ENCODE peak calls at places on chromosomes 12 and 14, in ten cellular contexts. N is HCT116, R is K562, M is sigmoid colon, D is stomach, H is H1, L is spleen, X is HepG2, T is endothelial cell of umbilical vein, Y is GM12878. B is an unnamed sample. For H3K4me1, the result is how much of the 10 kb centered on the place peaks cover.

GRCh38 chr12:79635676-79636075 is 55.1 kb downstream of the PAWR start:
- DNase-seq in R (no peak), X (no peak), N (no peak), D (no peak), M (no peak), L (no peak), H (no peak), Y (no peak), T (no peak), B (no peak)

GRCh38 chr12:79121486-79121885 is 256.9 kb downstream of the SYT1 start:
- DNase-seq in Y (no peak), H (no peak), N (peak), R (no peak), L (no peak), D (no peak), M (no peak), T (peak), X (no peak), B (no peak)

GRCh38 chr12:128810182-128811127 is 13.3 kb downstream of the SLC15A4 start:
- DNase-seq in D (peak), N (no peak), X (no peak), H (no peak), L (no peak), T (no peak), M (peak), Y (peak), R (no peak), B (no peak)

GRCh38 chr12:24111101-24111500 is 161.6 kb upstream of the SOX5 start:
- DNase-seq in N (no peak), M (no peak), X (no peak), H (no peak), D (no peak), L (no peak), Y (no peak), R (no peak), T (no peak), B (no peak)

GRCh38 chr12:109240365-109240764 is 68.7 kb downstream of the FOXN4 start:
- DNase-seq in Y (no peak), X (no peak), M (peak), N (no peak), L (no peak), T (no peak), D (no peak), H (no peak), R (no peak), B (no peak)

GRCh38 chr12:105522166-105522825 is 191.8 kb downstream of the C12orf75 start:
- DNase-seq in T (no peak), Y (no peak), M (no peak), L (no peak), H (no peak), R (no peak), N (no peak), X (no peak), D (no peak), B (no peak)

GRCh38 chr12:67382206-67382871 is 113.2 kb downstream of the CAND1 start:
- DNase-seq in H (no peak), Y (no peak), R (no peak), X (no peak), M (no peak), L (no peak), D (no peak), T (no peak), N (no peak), B (no peak)

GRCh38 chr14:87461704-87462103 is 531.3 kb downstream of the GALC start:
- DNase-seq in H (no peak), M (no peak), T (no peak), D (no peak), R (no peak), L (no peak), X (no peak), N (no peak), Y (no peak), B (no peak)

DNA sequence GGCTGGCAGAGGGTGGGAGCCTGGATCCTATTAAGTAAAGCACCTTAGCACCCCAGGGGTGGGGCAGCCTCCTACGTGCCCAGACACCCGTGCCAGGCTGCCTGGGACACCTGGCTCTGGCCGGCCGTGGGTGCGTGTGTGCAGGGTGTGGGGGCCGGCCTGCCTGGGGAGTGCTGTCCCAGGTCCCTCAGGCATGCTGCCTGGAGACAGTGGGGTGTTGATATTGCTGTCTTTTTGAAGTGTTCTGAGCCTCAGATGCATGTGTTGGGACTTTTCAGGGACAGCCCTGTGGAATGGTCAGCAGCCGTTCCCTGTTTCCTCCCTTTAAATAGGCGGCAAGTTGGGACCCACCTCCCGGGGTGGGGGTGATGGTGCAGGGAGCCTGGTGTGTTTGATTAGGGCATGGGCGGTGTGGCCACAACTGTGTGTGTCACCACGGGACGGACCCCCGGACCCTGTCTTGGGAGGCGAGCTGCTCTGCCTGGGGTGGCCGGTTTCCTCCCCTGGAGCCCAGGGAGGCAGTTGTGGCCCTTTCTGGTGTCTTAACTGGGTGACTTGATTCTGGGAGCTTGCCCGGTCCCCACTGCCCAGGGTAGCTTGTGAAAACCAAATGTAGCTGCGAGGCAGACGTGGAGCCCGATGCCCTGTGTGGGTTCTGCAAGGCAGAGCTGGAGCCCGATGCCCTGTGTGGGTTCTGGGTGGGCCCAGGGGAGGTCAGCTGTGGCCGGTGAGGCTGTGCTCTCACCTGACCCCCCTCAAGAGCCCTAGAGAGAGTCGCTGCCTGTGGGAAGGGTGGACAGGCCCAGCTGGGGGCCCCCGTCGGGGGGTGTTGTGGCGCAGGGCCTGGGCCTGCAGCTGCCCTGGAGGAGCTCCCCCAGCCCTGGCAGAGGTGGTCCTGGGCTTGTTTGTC is 8.2 kb downstream of the ULK1 start:
- DNase-seq in R (no peak), H (no peak), Y (no peak), X (no peak), N (no peak), D (no peak), L (peak), M (peak), T (no peak), B (no peak)
- H3K4me1 ChIP-seq in R (under half), H (under half), Y (under half), X (under half), N (under half), D (half or more), L (under half), M (half or more), T (under half), B (under half)

DNA sequence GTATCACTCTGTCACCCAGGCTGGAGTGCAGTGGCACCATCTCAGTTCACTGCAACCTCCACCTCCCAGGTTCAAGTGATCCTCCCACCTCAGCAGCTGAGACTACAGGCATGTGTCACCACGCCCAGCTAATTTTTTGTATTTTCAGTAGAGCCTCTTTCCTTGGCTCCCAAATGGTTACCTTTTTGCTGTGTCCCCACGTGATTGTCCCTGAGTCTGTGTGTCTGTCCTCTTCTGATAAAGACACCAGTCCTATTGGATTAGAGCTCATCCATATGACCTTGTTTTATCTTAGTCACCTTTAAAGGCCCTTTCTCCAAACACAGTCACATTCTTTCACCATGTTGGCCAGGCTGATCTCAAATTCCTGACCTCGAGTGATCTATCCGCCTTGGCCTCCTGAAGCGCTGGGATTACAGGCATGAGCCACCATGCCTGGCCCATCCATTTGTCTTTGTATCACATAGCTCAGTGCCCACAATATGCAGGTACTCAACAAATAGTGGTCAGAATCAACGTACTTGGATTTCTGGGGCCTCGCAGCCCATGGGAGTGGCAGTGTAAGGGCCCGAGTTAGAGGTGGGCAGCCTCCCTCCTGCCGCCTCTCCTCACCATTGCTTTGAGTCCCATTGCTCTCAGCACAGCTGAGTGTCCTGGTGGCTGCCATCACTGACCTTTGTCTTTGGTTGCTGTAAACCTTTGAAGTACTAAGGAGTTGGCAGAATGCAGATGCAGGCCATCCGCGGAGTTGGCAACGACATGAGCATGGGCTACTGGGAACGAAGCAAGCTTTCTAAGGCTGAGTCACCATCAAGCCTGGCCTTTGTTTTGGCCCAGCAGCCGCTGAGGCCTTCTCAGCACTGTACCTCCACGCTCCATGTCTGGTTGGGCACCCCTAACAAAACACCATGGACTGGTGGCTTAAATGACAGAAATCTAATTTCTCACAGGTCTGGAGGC is 9.3 kb downstream of the TPCN1 start:
- DNase-seq in N (no peak), Y (no peak), M (peak), T (peak), D (no peak), H (no peak), X (peak), R (no peak), L (peak), B (no peak)
- H3K27ac ChIP-seq in N (peak), Y (peak), M (no peak), T (peak), D (no peak), H (peak), X (peak), R (peak), L (peak), B (no peak)

DNA sequence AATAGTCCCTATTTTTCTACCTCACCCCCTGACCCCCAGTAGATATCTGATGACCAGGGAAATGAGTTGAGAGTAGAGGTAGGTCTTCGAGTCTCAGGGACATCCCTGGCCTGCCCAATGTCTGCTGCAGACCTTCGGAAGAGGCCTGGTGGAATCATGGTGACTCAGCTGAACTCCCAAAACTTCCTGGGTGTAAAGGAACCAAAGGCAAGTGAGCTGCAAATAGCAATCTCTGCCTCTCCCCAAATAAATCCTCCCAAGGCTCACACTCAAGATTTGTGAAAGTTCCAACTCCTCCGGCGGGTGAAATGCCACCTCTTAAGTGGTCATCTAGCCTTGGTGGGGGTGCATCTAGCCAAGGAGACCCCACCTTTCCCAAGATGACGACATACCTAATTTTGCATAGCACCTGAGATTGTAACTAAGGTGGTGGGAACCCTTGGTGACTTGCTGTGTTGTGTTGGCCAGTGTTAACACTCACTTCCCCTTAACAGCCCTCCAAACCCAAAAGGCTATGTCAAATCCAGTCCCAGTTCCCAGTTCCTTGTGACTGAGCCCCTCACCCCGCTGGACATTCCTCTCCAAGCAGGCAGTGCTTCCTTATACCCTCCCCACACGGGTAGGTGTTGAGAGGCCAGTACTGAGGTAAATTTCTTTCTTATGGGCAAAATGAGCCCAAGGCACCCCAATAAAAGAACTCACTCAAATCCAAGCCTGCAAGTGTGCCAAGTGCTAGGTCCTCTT is 6.2 kb downstream of the ZFP36L1 start:
- DNase-seq in Y (no peak), T (peak), N (no peak), D (peak), R (no peak), L (peak), M (peak), H (peak), X (no peak), B (no peak)
- TF ChIP-seq POLR2AphosphoS5 in Y (peak), T (peak), N (no peak), D (peak), R (no peak), L (no peak), M (no peak), H (peak), X (peak), B (no peak)

GRCh38 chr12:39406257-39406656 is 36.7 kb downstream of the KIF21A start:
- DNase-seq in Y (no peak), N (no peak), X (no peak), L (no peak), R (no peak), M (no peak), T (no peak), H (no peak), D (no peak), B (no peak)
- H3K4me1 ChIP-seq in Y (under half), N (under half), X (under half), L (under half), R (under half), M (under half), T (under half), H (under half), D (under half), B (under half)

B was measured in prostate gland.